ENCODE peak calls at places on chromosomes 12 and 14, in seven cellular contexts. One of them, this sample, is unnamed.

GRCh38 chr12:81468206-81468605 is 290.9 kb downstream of the PPFIA2 start:
- DNase-seq in HCT116: no peak
- DNase-seq in H1: no peak
- DNase-seq in GM12878: no peak
- DNase-seq in SK-N-SH: no peak
- DNase-seq in K562: no peak
- DNase-seq in HepG2: no peak
- DNase-seq in this sample: no peak

GRCh38 chr12:2270846-2271245 is 218.1 kb downstream of the CACNA1C start:
- DNase-seq in HCT116: no peak
- DNase-seq in H1: no peak
- DNase-seq in GM12878: no peak
- DNase-seq in SK-N-SH: no peak
- DNase-seq in K562: no peak
- DNase-seq in HepG2: no peak
- DNase-seq in this sample: no peak

GRCh38 chr14:103735439-103735814 is 19.8 kb downstream of the ZFYVE21 start:
- DNase-seq in HCT116: no peak
- DNase-seq in H1: no peak
- DNase-seq in GM12878: no peak
- DNase-seq in SK-N-SH: no peak
- DNase-seq in K562: no peak
- DNase-seq in HepG2: no peak
- DNase-seq in this sample: no peak

GRCh38 chr12:74849801-74850200 is 312.2 kb downstream of the ATXN7L3B start:
- DNase-seq in HCT116: no peak
- DNase-seq in H1: no peak
- DNase-seq in GM12878: no peak
- DNase-seq in SK-N-SH: no peak
- DNase-seq in K562: no peak
- DNase-seq in HepG2: no peak
- DNase-seq in this sample: no peak

GRCh38 chr12:102622618-102623017 is 142.3 kb upstream of the IGF1 start:
- DNase-seq in HCT116: no peak
- DNase-seq in H1: no peak
- DNase-seq in GM12878: no peak
- DNase-seq in SK-N-SH: no peak
- DNase-seq in K562: peak
- DNase-seq in HepG2: no peak
- DNase-seq in this sample: no peak

GRCh38 chr12:88207921-88208640 is 66.0 kb downstream of the TMTC3 start:
- DNase-seq in HCT116: no peak
- DNase-seq in H1: no peak
- DNase-seq in GM12878: no peak
- DNase-seq in SK-N-SH: no peak
- DNase-seq in K562: no peak
- DNase-seq in HepG2: no peak
- DNase-seq in this sample: no peak

GRCh38 chr12:72540811-72541210 is 268.6 kb downstream of the TRHDE start:
- DNase-seq in HCT116: no peak
- DNase-seq in H1: no peak
- DNase-seq in GM12878: no peak
- DNase-seq in SK-N-SH: no peak
- DNase-seq in K562: no peak
- DNase-seq in HepG2: no peak
- DNase-seq in this sample: no peak

GRCh38 chr12:1934831-1935230 is 16.4 kb upstream of the CACNA2D4 start:
- DNase-seq in HCT116: no peak
- DNase-seq in H1: no peak
- DNase-seq in GM12878: no peak
- DNase-seq in SK-N-SH: peak
- DNase-seq in K562: no peak
- DNase-seq in HepG2: no peak
- DNase-seq in this sample: no peak

GRCh38 chr12:64522807-64523206 is 70.9 kb downstream of the TBK1 start:
- DNase-seq in HCT116: no peak
- DNase-seq in H1: no peak
- DNase-seq in GM12878: no peak
- DNase-seq in SK-N-SH: no peak
- DNase-seq in K562: no peak
- DNase-seq in HepG2: no peak
- DNase-seq in this sample: no peak

GRCh38 chr14:95497561-95498011 is 18.9 kb downstream of the SYNE3 start:
- DNase-seq in HCT116: no peak
- DNase-seq in H1: no peak
- DNase-seq in GM12878: no peak
- DNase-seq in SK-N-SH: peak
- DNase-seq in K562: no peak
- DNase-seq in HepG2: no peak
- DNase-seq in this sample: no peak

GRCh38 chr14:92945959-92946846 is 23.3 kb downstream of the CHGA start:
- DNase-seq in HCT116: peak
- DNase-seq in H1: no peak
- DNase-seq in GM12878: no peak
- DNase-seq in SK-N-SH: peak
- DNase-seq in K562: no peak
- DNase-seq in HepG2: no peak
- DNase-seq in this sample: peak

GRCh38 chr12:59088673-59089072 is 168.4 kb upstream of the LRIG3 start:
- DNase-seq in HCT116: no peak
- DNase-seq in H1: no peak
- DNase-seq in GM12878: no peak
- DNase-seq in SK-N-SH: no peak
- DNase-seq in K562: no peak
- DNase-seq in HepG2: no peak
- DNase-seq in this sample: no peak

GRCh38 chr14:95282354-95282985 is 37.2 kb downstream of the CLMN start:
- DNase-seq in HCT116: no peak
- DNase-seq in H1: no peak
- DNase-seq in GM12878: no peak
- DNase-seq in SK-N-SH: no peak
- DNase-seq in K562: no peak
- DNase-seq in HepG2: no peak
- DNase-seq in this sample: no peak

GRCh38 chr14:105253329-105253682 is 5.0 kb downstream of the BTBD6 start:
- DNase-seq in HCT116: no peak
- DNase-seq in H1: no peak
- DNase-seq in GM12878: no peak
- DNase-seq in SK-N-SH: no peak
- DNase-seq in K562: no peak
- DNase-seq in HepG2: no peak
- DNase-seq in this sample: no peak

GRCh38 chr14:101957406-101958234 is 6.8 kb upstream of the DYNC1H1 start:
- DNase-seq in HCT116: no peak
- DNase-seq in H1: no peak
- DNase-seq in GM12878: no peak
- DNase-seq in SK-N-SH: no peak
- DNase-seq in K562: peak
- DNase-seq in HepG2: no peak
- DNase-seq in this sample: no peak

GRCh38 chr12:52074656-52075408 is 4.7 kb upstream of the SMIM41 start:
- DNase-seq in HCT116: no peak
- DNase-seq in H1: no peak
- DNase-seq in GM12878: no peak
- DNase-seq in SK-N-SH: no peak
- DNase-seq in K562: no peak
- DNase-seq in HepG2: no peak
- DNase-seq in this sample: no peak

GRCh38 chr12:4535871-4536270 is 2.8 kb upstream of the RAD51AP1 start:
- DNase-seq in HCT116: no peak
- DNase-seq in H1: no peak
- DNase-seq in GM12878: no peak
- DNase-seq in SK-N-SH: no peak
- DNase-seq in K562: no peak
- DNase-seq in HepG2: no peak
- DNase-seq in this sample: no peak

GRCh38 chr14:105974902-105975301 is 448.5 kb downstream of the TMEM121 start:
- DNase-seq in HCT116: peak
- DNase-seq in H1: no peak
- DNase-seq in GM12878: no peak
- DNase-seq in SK-N-SH: peak
- DNase-seq in K562: peak
- DNase-seq in HepG2: peak
- DNase-seq in this sample: no peak

GRCh38 chr12:74365178-74365964 is 172.3 kb upstream of the ATXN7L3B start:
- DNase-seq in HCT116: no peak
- DNase-seq in H1: no peak
- DNase-seq in GM12878: no peak
- DNase-seq in SK-N-SH: peak
- DNase-seq in K562: peak
- DNase-seq in HepG2: peak
- DNase-seq in this sample: peak

GRCh38 chr12:15928345-15928744 is 17.2 kb downstream of the DERA start:
- DNase-seq in HCT116: no peak
- DNase-seq in H1: no peak
- DNase-seq in GM12878: peak
- DNase-seq in SK-N-SH: no peak
- DNase-seq in K562: no peak
- DNase-seq in HepG2: peak
- DNase-seq in this sample: peak

GRCh38 chr12:119363490-119363889 is 29.0 kb downstream of the CCDC60 start:
- DNase-seq in HCT116: no peak
- DNase-seq in H1: no peak
- DNase-seq in GM12878: no peak
- DNase-seq in SK-N-SH: no peak
- DNase-seq in K562: no peak
- DNase-seq in HepG2: no peak
- DNase-seq in this sample: no peak
- H3K27ac ChIP-seq in HCT116: no peak
- H3K27ac ChIP-seq in H1: peak
- H3K27ac ChIP-seq in GM12878: no peak
- H3K27ac ChIP-seq in SK-N-SH: no peak
- H3K27ac ChIP-seq in K562: no peak
- H3K27ac ChIP-seq in HepG2: no peak
- H3K27ac ChIP-seq in this sample: no peak

GRCh38 chr14:89198544-89199329 is 218.3 kb downstream of the FOXN3 start:
- DNase-seq in HCT116: no peak
- DNase-seq in H1: no peak
- DNase-seq in GM12878: no peak
- DNase-seq in SK-N-SH: no peak
- DNase-seq in K562: no peak
- DNase-seq in HepG2: no peak
- DNase-seq in this sample: no peak
- TF ChIP-seq SIN3A in HCT116: no peak
- TF ChIP-seq SIN3A in H1: no peak
- TF ChIP-seq SIN3A in GM12878: no peak
- TF ChIP-seq SIN3A in SK-N-SH: no peak
- TF ChIP-seq SIN3A in K562: no peak
- TF ChIP-seq SIN3A in HepG2: no peak
- TF ChIP-seq SIN3A in this sample: no peak

DNA sequence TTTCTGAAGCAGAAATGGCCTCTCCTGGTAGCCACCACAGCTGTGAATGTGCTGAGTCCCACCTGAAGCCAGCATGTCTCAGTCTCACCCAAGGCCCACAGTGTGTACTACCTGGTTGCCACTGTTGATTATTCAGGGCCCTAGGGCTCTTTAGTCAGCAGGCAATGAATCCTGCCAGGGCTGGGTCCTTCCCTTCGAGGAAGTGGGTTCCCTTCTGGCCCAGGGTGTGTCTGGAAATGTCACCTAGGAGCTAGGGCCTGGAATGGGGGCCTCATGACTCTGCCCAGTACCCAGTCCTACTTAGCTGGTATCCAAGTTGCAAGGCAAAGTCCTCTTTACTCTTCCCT is 207.4 kb downstream of the SYNE2 start:
- DNase-seq in HCT116: no peak
- DNase-seq in H1: no peak
- DNase-seq in GM12878: no peak
- DNase-seq in SK-N-SH: no peak
- DNase-seq in K562: no peak
- DNase-seq in HepG2: no peak
- DNase-seq in this sample: no peak
- H3K27ac ChIP-seq in HCT116: no peak
- H3K27ac ChIP-seq in H1: peak
- H3K27ac ChIP-seq in GM12878: no peak
- H3K27ac ChIP-seq in SK-N-SH: no peak
- H3K27ac ChIP-seq in K562: no peak
- H3K27ac ChIP-seq in HepG2: no peak
- H3K27ac ChIP-seq in this sample: no peak

DNA sequence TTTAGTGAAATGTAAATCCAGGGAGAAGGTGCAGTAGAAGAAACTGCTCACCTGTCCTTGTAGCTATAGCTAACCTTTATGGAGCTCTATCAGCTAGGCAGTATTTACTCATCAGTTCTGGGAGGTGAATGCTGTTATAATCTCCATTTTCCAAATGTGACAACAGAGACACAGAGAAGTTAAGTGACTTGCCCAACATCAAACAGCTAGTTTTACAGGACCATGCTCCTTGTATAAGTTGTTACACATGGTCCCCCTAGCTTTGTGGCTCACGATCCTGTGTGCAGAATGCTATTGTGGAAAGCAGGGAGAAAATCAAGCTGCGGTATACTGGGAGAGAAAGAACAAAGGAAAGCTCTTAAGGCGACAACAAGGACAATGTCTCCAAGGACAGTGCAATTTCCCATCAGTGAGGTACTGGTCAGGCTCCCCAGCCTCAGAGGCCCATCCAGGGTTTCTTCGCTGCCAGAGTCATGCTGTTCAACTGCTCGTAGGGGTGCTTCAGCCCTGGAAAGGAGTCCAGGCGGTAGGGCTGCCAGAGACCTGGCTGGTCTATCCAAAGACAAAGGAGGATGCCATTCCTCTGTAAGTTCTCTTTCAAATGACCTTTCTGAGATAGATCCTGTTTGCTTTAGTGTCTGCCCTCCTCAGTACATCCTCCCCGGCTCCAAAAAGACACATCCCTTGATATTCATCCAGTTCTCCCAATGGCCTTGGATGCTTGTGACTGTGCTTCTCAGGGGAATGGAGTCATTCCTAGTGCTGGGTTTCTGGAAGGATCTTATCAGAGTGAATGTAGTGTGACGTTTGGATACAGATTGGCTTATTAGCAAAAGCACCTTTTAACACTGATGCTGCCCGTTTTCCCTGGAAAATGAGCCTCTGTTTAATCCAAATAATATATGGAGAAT is 95.5 kb downstream of the ARF6 start:
- DNase-seq in HCT116: no peak
- DNase-seq in H1: no peak
- DNase-seq in GM12878: no peak
- DNase-seq in SK-N-SH: no peak
- DNase-seq in K562: no peak
- DNase-seq in HepG2: no peak
- DNase-seq in this sample: no peak
- TF ChIP-seq SIN3A in HCT116: no peak
- TF ChIP-seq SIN3A in H1: no peak
- TF ChIP-seq SIN3A in GM12878: no peak
- TF ChIP-seq SIN3A in SK-N-SH: no peak
- TF ChIP-seq SIN3A in K562: no peak
- TF ChIP-seq SIN3A in HepG2: no peak
- TF ChIP-seq SIN3A in this sample: no peak

DNA sequence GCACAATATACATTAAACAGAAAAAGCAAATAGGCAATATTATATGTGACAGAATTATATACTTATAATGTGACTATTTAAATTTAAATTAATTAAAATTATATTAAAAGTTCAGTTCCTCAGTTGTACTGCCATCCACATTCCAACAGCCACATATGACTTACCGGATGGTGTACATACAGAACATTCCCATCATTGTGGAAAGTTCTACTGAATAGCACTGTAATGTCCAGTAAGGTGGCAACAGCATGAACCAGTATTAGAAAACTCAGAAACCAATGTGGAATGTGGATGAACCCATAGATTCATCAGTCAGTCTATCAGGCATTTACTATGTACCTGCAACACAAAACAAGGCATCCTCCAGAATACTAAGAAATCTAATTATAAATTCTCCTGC is 12.4 kb downstream of the ATG14 start:
- DNase-seq in HCT116: no peak
- DNase-seq in H1: no peak
- DNase-seq in GM12878: no peak
- DNase-seq in SK-N-SH: no peak
- DNase-seq in K562: no peak
- DNase-seq in HepG2: no peak
- DNase-seq in this sample: no peak
- H3K27ac ChIP-seq in HCT116: no peak
- H3K27ac ChIP-seq in H1: no peak
- H3K27ac ChIP-seq in GM12878: no peak
- H3K27ac ChIP-seq in SK-N-SH: peak
- H3K27ac ChIP-seq in K562: no peak
- H3K27ac ChIP-seq in HepG2: no peak
- H3K27ac ChIP-seq in this sample: no peak

This sample was measured in Panc1.